ENCODE peak calls at places on chromosome 1, in five cellular contexts. One of them, this sample, is unnamed.

GRCh38 chr1:198548890-198549289 is 8.4 kb upstream of the ATP6V1G3 start:
- DNase-seq in activated CD4-positive, alpha-beta T cell treated with anti-CD3 and anti-CD28 coated beads for 1 hour: no peak
- DNase-seq in coronary artery: no peak
- DNase-seq in midbrain: no peak
- DNase-seq in activated CD8-positive, alpha-beta memory T cell treated with anti-CD3 and anti-CD28 coated beads for 48 hours: no peak
- DNase-seq in this sample: no peak

GRCh38 chr1:157455318-157455717 is 97.0 kb downstream of the FCRL5 start:
- DNase-seq in activated CD4-positive, alpha-beta T cell treated with anti-CD3 and anti-CD28 coated beads for 1 hour: no peak
- DNase-seq in coronary artery: no peak
- DNase-seq in midbrain: no peak
- DNase-seq in activated CD8-positive, alpha-beta memory T cell treated with anti-CD3 and anti-CD28 coated beads for 48 hours: no peak
- DNase-seq in this sample: no peak

GRCh38 chr1:3898994-3899775 is 887 bp downstream of the C1orf174 start:
- DNase-seq in activated CD4-positive, alpha-beta T cell treated with anti-CD3 and anti-CD28 coated beads for 1 hour: no peak
- DNase-seq in coronary artery: no peak
- DNase-seq in midbrain: no peak
- DNase-seq in activated CD8-positive, alpha-beta memory T cell treated with anti-CD3 and anti-CD28 coated beads for 48 hours: no peak
- DNase-seq in this sample: no peak

GRCh38 chr1:38041941-38042834 is 4.4 kb downstream of the POU3F1 start:
- DNase-seq in activated CD4-positive, alpha-beta T cell treated with anti-CD3 and anti-CD28 coated beads for 1 hour: no peak
- DNase-seq in coronary artery: no peak
- DNase-seq in midbrain: no peak
- DNase-seq in activated CD8-positive, alpha-beta memory T cell treated with anti-CD3 and anti-CD28 coated beads for 48 hours: no peak
- DNase-seq in this sample: no peak

GRCh38 chr1:220690140-220691038 is at the start of gene C1orf115:
- DNase-seq in activated CD4-positive, alpha-beta T cell treated with anti-CD3 and anti-CD28 coated beads for 1 hour: peak
- DNase-seq in coronary artery: peak
- DNase-seq in midbrain: peak
- DNase-seq in activated CD8-positive, alpha-beta memory T cell treated with anti-CD3 and anti-CD28 coated beads for 48 hours: peak
- DNase-seq in this sample: peak

GRCh38 chr1:39980555-39981313 is 25.8 kb downstream of the MFSD2A start:
- DNase-seq in activated CD4-positive, alpha-beta T cell treated with anti-CD3 and anti-CD28 coated beads for 1 hour: no peak
- DNase-seq in coronary artery: no peak
- DNase-seq in midbrain: no peak
- DNase-seq in activated CD8-positive, alpha-beta memory T cell treated with anti-CD3 and anti-CD28 coated beads for 48 hours: no peak
- DNase-seq in this sample: no peak

GRCh38 chr1:203650012-203650836 is 23.6 kb downstream of the ATP2B4 start:
- DNase-seq in activated CD4-positive, alpha-beta T cell treated with anti-CD3 and anti-CD28 coated beads for 1 hour: peak
- DNase-seq in coronary artery: no peak
- DNase-seq in midbrain: no peak
- DNase-seq in activated CD8-positive, alpha-beta memory T cell treated with anti-CD3 and anti-CD28 coated beads for 48 hours: peak
- DNase-seq in this sample: no peak

GRCh38 chr1:172394167-172394751 is 26.2 kb upstream of the C1orf105 start:
- DNase-seq in activated CD4-positive, alpha-beta T cell treated with anti-CD3 and anti-CD28 coated beads for 1 hour: peak
- DNase-seq in coronary artery: no peak
- DNase-seq in midbrain: peak
- DNase-seq in activated CD8-positive, alpha-beta memory T cell treated with anti-CD3 and anti-CD28 coated beads for 48 hours: no peak
- DNase-seq in this sample: no peak

GRCh38 chr1:36864182-36865079 is 169.9 kb downstream of the GRIK3 start:
- DNase-seq in activated CD4-positive, alpha-beta T cell treated with anti-CD3 and anti-CD28 coated beads for 1 hour: no peak
- DNase-seq in coronary artery: no peak
- DNase-seq in midbrain: no peak
- DNase-seq in activated CD8-positive, alpha-beta memory T cell treated with anti-CD3 and anti-CD28 coated beads for 48 hours: no peak
- DNase-seq in this sample: no peak

GRCh38 chr1:210841926-210842625 is 291.9 kb downstream of the KCNH1 start:
- DNase-seq in activated CD4-positive, alpha-beta T cell treated with anti-CD3 and anti-CD28 coated beads for 1 hour: no peak
- DNase-seq in coronary artery: no peak
- DNase-seq in midbrain: no peak
- DNase-seq in activated CD8-positive, alpha-beta memory T cell treated with anti-CD3 and anti-CD28 coated beads for 48 hours: no peak
- DNase-seq in this sample: no peak

This sample was measured in kidney epithelial cell.